ENCODE peak calls at places on chromosome 9, in five cellular contexts. One of them, this sample, is unnamed.

GRCh38 chr9:4070266-4070665 is 229.6 kb downstream of the GLIS3 start:
- DNase-seq in GM10248: no peak
- DNase-seq in activated T-helper 1 cell treated with Interleukin-2 at 50 U/mL for 16 hours: no peak
- DNase-seq in EL: no peak
- DNase-seq in activated T-helper 9 cell treated with anti-CD3 and anti-CD28 coated beads, Interleukin-2, amount 50 U/mL, for 16 hours: no peak
- DNase-seq in this sample: no peak

GRCh38 chr9:134769084-134769455 is 111.5 kb upstream of the FCN2 start:
- DNase-seq in GM10248: no peak
- DNase-seq in activated T-helper 1 cell treated with Interleukin-2 at 50 U/mL for 16 hours: no peak
- DNase-seq in EL: no peak
- DNase-seq in activated T-helper 9 cell treated with anti-CD3 and anti-CD28 coated beads, Interleukin-2, amount 50 U/mL, for 16 hours: no peak
- DNase-seq in this sample: no peak

GRCh38 chr9:103991698-103992097 is 102.4 kb upstream of the SMC2 start:
- DNase-seq in GM10248: no peak
- DNase-seq in activated T-helper 1 cell treated with Interleukin-2 at 50 U/mL for 16 hours: no peak
- DNase-seq in EL: no peak
- DNase-seq in activated T-helper 9 cell treated with anti-CD3 and anti-CD28 coated beads, Interleukin-2, amount 50 U/mL, for 16 hours: no peak
- DNase-seq in this sample: no peak

GRCh38 chr9:137034039-137034708 is 2.3 kb upstream of the FUT7 start:
- DNase-seq in GM10248: no peak
- DNase-seq in activated T-helper 1 cell treated with Interleukin-2 at 50 U/mL for 16 hours: no peak
- DNase-seq in EL: no peak
- DNase-seq in activated T-helper 9 cell treated with anti-CD3 and anti-CD28 coated beads, Interleukin-2, amount 50 U/mL, for 16 hours: no peak
- DNase-seq in this sample: no peak

GRCh38 chr9:89574309-89574708 is 30.5 kb upstream of the GADD45G start:
- DNase-seq in GM10248: no peak
- DNase-seq in activated T-helper 1 cell treated with Interleukin-2 at 50 U/mL for 16 hours: no peak
- DNase-seq in EL: no peak
- DNase-seq in activated T-helper 9 cell treated with anti-CD3 and anti-CD28 coated beads, Interleukin-2, amount 50 U/mL, for 16 hours: no peak
- DNase-seq in this sample: no peak

GRCh38 chr9:88476491-88477271 is 58.3 kb upstream of the NXNL2 start:
- DNase-seq in GM10248: no peak
- DNase-seq in activated T-helper 1 cell treated with Interleukin-2 at 50 U/mL for 16 hours: no peak
- DNase-seq in EL: peak
- DNase-seq in activated T-helper 9 cell treated with anti-CD3 and anti-CD28 coated beads, Interleukin-2, amount 50 U/mL, for 16 hours: no peak
- DNase-seq in this sample: no peak

GRCh38 chr9:91282292-91282691 is 79.4 kb downstream of the AUH start:
- DNase-seq in GM10248: no peak
- DNase-seq in activated T-helper 1 cell treated with Interleukin-2 at 50 U/mL for 16 hours: no peak
- DNase-seq in EL: peak
- DNase-seq in activated T-helper 9 cell treated with anti-CD3 and anti-CD28 coated beads, Interleukin-2, amount 50 U/mL, for 16 hours: no peak
- DNase-seq in this sample: no peak

GRCh38 chr9:111975709-111976108 is 79.1 kb downstream of the UGCG start:
- DNase-seq in GM10248: no peak
- DNase-seq in activated T-helper 1 cell treated with Interleukin-2 at 50 U/mL for 16 hours: peak
- DNase-seq in EL: no peak
- DNase-seq in activated T-helper 9 cell treated with anti-CD3 and anti-CD28 coated beads, Interleukin-2, amount 50 U/mL, for 16 hours: no peak
- DNase-seq in this sample: no peak

GRCh38 chr9:130660326-130660682 is 4.1 kb upstream of the PRDM12 start:
- DNase-seq in GM10248: no peak
- DNase-seq in activated T-helper 1 cell treated with Interleukin-2 at 50 U/mL for 16 hours: no peak
- DNase-seq in EL: no peak
- DNase-seq in activated T-helper 9 cell treated with anti-CD3 and anti-CD28 coated beads, Interleukin-2, amount 50 U/mL, for 16 hours: no peak
- DNase-seq in this sample: no peak

GRCh38 chr9:2018764-2019548 is 3.8 kb downstream of the SMARCA2 start:
- DNase-seq in GM10248: no peak
- DNase-seq in activated T-helper 1 cell treated with Interleukin-2 at 50 U/mL for 16 hours: no peak
- DNase-seq in EL: no peak
- DNase-seq in activated T-helper 9 cell treated with anti-CD3 and anti-CD28 coated beads, Interleukin-2, amount 50 U/mL, for 16 hours: no peak
- DNase-seq in this sample: no peak

GRCh38 chr9:4196886-4197285 is 103.0 kb downstream of the GLIS3 start:
- DNase-seq in GM10248: no peak
- DNase-seq in activated T-helper 1 cell treated with Interleukin-2 at 50 U/mL for 16 hours: no peak
- DNase-seq in EL: no peak
- DNase-seq in activated T-helper 9 cell treated with anti-CD3 and anti-CD28 coated beads, Interleukin-2, amount 50 U/mL, for 16 hours: no peak
- DNase-seq in this sample: no peak

GRCh38 chr9:136019041-136019680 is 58.0 kb upstream of the UBAC1 start:
- DNase-seq in GM10248: no peak
- DNase-seq in activated T-helper 1 cell treated with Interleukin-2 at 50 U/mL for 16 hours: no peak
- DNase-seq in EL: no peak
- DNase-seq in activated T-helper 9 cell treated with anti-CD3 and anti-CD28 coated beads, Interleukin-2, amount 50 U/mL, for 16 hours: no peak
- DNase-seq in this sample: no peak

GRCh38 chr9:87812375-87813118 is 70.1 kb upstream of the SPATA31E1 start:
- DNase-seq in GM10248: peak
- DNase-seq in activated T-helper 1 cell treated with Interleukin-2 at 50 U/mL for 16 hours: no peak
- DNase-seq in EL: peak
- DNase-seq in activated T-helper 9 cell treated with anti-CD3 and anti-CD28 coated beads, Interleukin-2, amount 50 U/mL, for 16 hours: peak
- DNase-seq in this sample: peak

This sample was measured in midbrain.